ENCODE peak calls at places on chromosome 1, in seven cellular contexts. A is trophoblast cell; G is ureter; Q is epithelial cell of prostate; J is stimulated activated CD8-positive, alpha-beta memory T cell treated with anti-CD3 and anti-CD28 coated beads, Interleukin-15, amount 100 ng/mL, for 1 hour; N is SJSA1; I is NCI-H1694 treated with DMSO at 0.1 percent for 48 hours. O is an unnamed sample.

GRCh38 chr1:154353460-154353904 is 28.2 kb downstream of the ATP8B2 start:
- DNase-seq in I (peak; percentile 28), A (peak; percentile 52), N (no peak), G (no peak), J (no peak), Q (no peak), O (peak; percentile 67)

GRCh38 chr1:6888268-6888667 is 103.0 kb downstream of the CAMTA1 start:
- DNase-seq in G (no peak), A (no peak), I (no peak), Q (no peak), J (no peak), N (peak; percentile 18), O (no peak)

GRCh38 chr1:229107302-229107815 is 163.6 kb upstream of the RAB4A start:
- DNase-seq in Q (no peak), J (no peak), G (no peak), A (no peak), N (no peak), I (no peak), O (peak; percentile 41)

GRCh38 chr1:226618380-226618779 is 69.8 kb downstream of the STUM start:
- DNase-seq in I (no peak), J (no peak), Q (no peak), A (no peak), G (no peak), N (no peak), O (no peak)

GRCh38 chr1:208885046-208885445 is 640.9 kb upstream of the PLXNA2 start:
- DNase-seq in G (no peak), N (peak; percentile 14), J (no peak), I (no peak), Q (no peak), A (no peak), O (no peak)

GRCh38 chr1:203311368-203312301 is 6.3 kb downstream of the BTG2 start:
- DNase-seq in J (no peak), G (no peak), A (no peak), I (no peak), Q (no peak), N (no peak), O (no peak)

GRCh38 chr1:48697066-48697707 is 79.5 kb downstream of the BEND5 start:
- DNase-seq in Q (no peak), N (peak; percentile 37), I (peak; percentile 38), G (peak; percentile 62), A (peak; percentile 42), J (peak; percentile 32), O (peak; percentile 75)

GRCh38 chr1:218702808-218703207 is 357.7 kb downstream of the TGFB2 start:
- DNase-seq in J (no peak), Q (no peak), G (no peak), I (no peak), N (no peak), A (no peak), O (no peak)

GRCh38 chr1:5896706-5897105 is 95.5 kb downstream of the NPHP4 start:
- DNase-seq in I (no peak), Q (no peak), A (no peak), J (no peak), N (no peak), G (no peak), O (no peak)

GRCh38 chr1:156912861-156913808 is 7.3 kb upstream of the LRRC71 start:
- DNase-seq in J (no peak), N (no peak), G (no peak), I (no peak), A (no peak), Q (no peak), O (no peak)

GRCh38 chr1:5745776-5746610 is 246.2 kb downstream of the NPHP4 start:
- DNase-seq in J (peak; percentile 28), I (peak; percentile 43), A (peak; percentile 45), G (peak; percentile 80), Q (no peak), N (peak; percentile 40), O (peak; percentile 63)

GRCh38 chr1:14602131-14602530 is 3.6 kb downstream of the KAZN start:
- DNase-seq in N (no peak), Q (no peak), A (no peak), I (peak; percentile 38), G (peak; percentile 53), J (no peak), O (no peak)

GRCh38 chr1:57295326-57295725 is 128.5 kb downstream of the DAB1 start:
- DNase-seq in I (no peak), G (no peak), N (no peak), J (no peak), A (no peak), Q (no peak), O (no peak)

GRCh38 chr1:183228650-183229220 is 42.7 kb downstream of the LAMC2 start:
- DNase-seq in A (no peak), Q (no peak), N (no peak), G (no peak), I (no peak), J (no peak), O (no peak)

GRCh38 chr1:12604114-12604874 is 13.7 kb downstream of the DHRS3 start:
- DNase-seq in N (peak; percentile 88), J (no peak), A (peak; percentile 90), Q (peak; percentile 90), G (no peak), I (no peak), O (no peak)

GRCh38 chr1:156881101-156881500 is 12.4 kb upstream of the PEAR1 start:
- DNase-seq in Q (no peak), J (no peak), N (no peak), I (no peak), G (no peak), A (no peak), O (no peak)

GRCh38 chr1:100528861-100529260 is 9.1 kb upstream of the GPR88 start:
- DNase-seq in N (no peak), I (peak; percentile 94), J (no peak), A (no peak), G (no peak), Q (no peak), O (no peak)

GRCh38 chr1:225426395-225427248 is 1.2 kb downstream of the LBR start:
- DNase-seq in A (no peak), I (no peak), Q (no peak), G (no peak), J (no peak), N (peak; percentile 45), O (peak; percentile 64)

GRCh38 chr1:205604059-205604458 is 27.8 kb downstream of the ELK4 start:
- DNase-seq in J (no peak), N (no peak), G (no peak), A (no peak), I (no peak), Q (no peak), O (no peak)

GRCh38 chr1:50633465-50633864 is 210.2 kb upstream of the DMRTA2 start:
- DNase-seq in G (no peak), A (no peak), J (no peak), Q (no peak), N (no peak), I (no peak), O (no peak)

GRCh38 chr1:208267896-208268295 is 23.7 kb upstream of the PLXNA2 start:
- DNase-seq in G (no peak), I (no peak), J (no peak), Q (no peak), N (no peak), A (no peak), O (no peak)

GRCh38 chr1:56978819-56979218 is 13.0 kb upstream of the C8B start:
- DNase-seq in A (no peak), I (no peak), G (peak; percentile 4), N (no peak), Q (no peak), J (no peak), O (no peak)

GRCh38 chr1:10625076-10625475 is 150.3 kb downstream of the PEX14 start:
- DNase-seq in G (no peak), Q (no peak), J (no peak), N (no peak), A (no peak), I (no peak), O (no peak)

GRCh38 chr1:26019641-26020315 is 1.8 kb upstream of the EXTL1 start:
- DNase-seq in I (no peak), Q (no peak), J (no peak), A (no peak), N (no peak), G (no peak), O (no peak)

O was measured in left lobe of liver.